ENCODE peak calls at places on chromosomes 7 and 10, in five cellular contexts. B is CD8-positive, alpha-beta memory T cell; D is ascending aorta; P is IMR-90; E is psoas muscle. R is an unnamed sample.

GRCh38 chr7:31794851-31795250 is 107.8 kb downstream of the PPP1R17 start:
- DNase-seq in P (no peak), D (no peak), B (no peak), E (no peak), R (no peak)

GRCh38 chr10:28054211-28054888 is 55.5 kb upstream of the ODAD2 start:
- DNase-seq in E (no peak), B (no peak), P (peak; percentile 98), D (no peak), R (peak; percentile 37)

GRCh38 chr7:115676080-115676479 is 354.5 kb downstream of the TFEC start:
- DNase-seq in D (no peak), E (no peak), B (no peak), P (peak; percentile 66), R (peak; percentile 38)

GRCh38 chr10:107144490-107144889 is 20.0 kb downstream of the SORCS1 start:
- DNase-seq in E (no peak), D (no peak), P (no peak), B (no peak), R (no peak)

GRCh38 chr10:6083523-6084475 is 5.0 kb upstream of the RBM17 start:
- DNase-seq in E (no peak), P (peak; percentile 40), D (no peak), B (no peak), R (no peak)

GRCh38 chr10:21526952-21527633 is 1.6 kb upstream of the SKIDA1 start:
- DNase-seq in D (no peak), P (peak; percentile 58), B (peak; percentile 32), E (peak; percentile 71), R (peak; percentile 89)

GRCh38 chr10:24383681-24384106 is 174.8 kb downstream of the KIAA1217 start:
- DNase-seq in B (no peak), P (peak; percentile 98), D (peak; percentile 82), E (peak; percentile 93), R (peak; percentile 91)

GRCh38 chr7:110600983-110601382 is 489.9 kb upstream of the LRRN3 start:
- DNase-seq in E (no peak), D (no peak), P (no peak), B (no peak), R (no peak)

GRCh38 chr10:110610308-110610774 is 33.8 kb upstream of the RBM20 start:
- DNase-seq in B (peak; percentile 16), E (no peak), P (peak; percentile 49), D (no peak), R (no peak)

GRCh38 chr10:133347636-133348517 is 704 bp downstream of the PRAP1 start:
- DNase-seq in D (no peak), B (no peak), E (no peak), P (no peak), R (no peak)

DNA sequence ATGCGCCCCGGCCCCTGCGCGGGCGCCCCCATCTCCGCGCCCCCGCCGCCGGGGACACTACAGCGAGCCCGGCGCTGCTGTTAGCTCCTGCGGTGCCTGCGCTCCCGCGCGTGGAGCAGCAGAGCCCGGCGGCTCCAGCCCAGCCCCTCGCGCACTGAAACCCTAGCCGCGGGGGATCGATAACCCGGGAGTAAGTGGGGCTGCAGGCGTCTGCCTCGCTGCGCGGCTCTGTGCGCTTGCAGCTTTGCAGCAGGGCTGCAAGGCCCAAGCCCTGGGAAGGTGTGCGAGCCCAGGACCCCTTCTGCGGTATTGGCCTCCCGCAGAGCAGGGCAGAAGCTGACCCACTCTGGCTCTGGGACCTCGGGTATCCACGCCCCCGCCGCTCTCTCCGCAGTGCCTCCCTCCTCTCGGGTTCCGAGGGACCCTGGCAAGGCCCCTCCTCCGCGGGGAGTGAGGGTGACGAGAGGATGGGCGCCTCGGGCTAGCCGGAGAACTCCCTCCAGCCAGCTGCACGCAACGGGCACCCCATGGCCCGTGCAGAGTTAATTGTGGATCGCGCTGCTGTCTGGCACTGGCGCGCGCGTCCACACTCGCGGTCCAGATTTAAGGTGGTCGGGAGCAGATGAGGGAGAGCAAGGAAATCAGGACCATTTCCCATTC is 2.2 kb downstream of the SHH start:
- DNase-seq in D (no peak), P (no peak), E (no peak), B (no peak), R (peak; percentile 22)
- H3K27me3 ChIP-seq in D (peaks cover 9% of the 10 kb centered on the region), P (peaks cover 85% of the 10 kb centered on the region), E (peaks cover 5% of the 10 kb centered on the region), B (peaks cover 13% of the 10 kb centered on the region), R (no peaks in the 10 kb centered on the region)

GRCh38 chr10:75063461-75064230 is 47.8 kb upstream of the SAMD8 start:
- DNase-seq in D (no peak), B (no peak), E (no peak), P (no peak), R (no peak)

GRCh38 chr10:75065081-75065480 is 46.4 kb upstream of the SAMD8 start:
- DNase-seq in D (no peak), P (no peak), E (no peak), B (no peak), R (no peak)

GRCh38 chr10:75061709-75062108 is 49.7 kb upstream of the SAMD8 start:
- DNase-seq in E (no peak), D (no peak), P (no peak), B (no peak), R (no peak)

GRCh38 chr10:75062900-75063299 is 48.6 kb upstream of the SAMD8 start:
- DNase-seq in E (no peak), P (no peak), D (no peak), B (no peak), R (no peak)

DNA sequence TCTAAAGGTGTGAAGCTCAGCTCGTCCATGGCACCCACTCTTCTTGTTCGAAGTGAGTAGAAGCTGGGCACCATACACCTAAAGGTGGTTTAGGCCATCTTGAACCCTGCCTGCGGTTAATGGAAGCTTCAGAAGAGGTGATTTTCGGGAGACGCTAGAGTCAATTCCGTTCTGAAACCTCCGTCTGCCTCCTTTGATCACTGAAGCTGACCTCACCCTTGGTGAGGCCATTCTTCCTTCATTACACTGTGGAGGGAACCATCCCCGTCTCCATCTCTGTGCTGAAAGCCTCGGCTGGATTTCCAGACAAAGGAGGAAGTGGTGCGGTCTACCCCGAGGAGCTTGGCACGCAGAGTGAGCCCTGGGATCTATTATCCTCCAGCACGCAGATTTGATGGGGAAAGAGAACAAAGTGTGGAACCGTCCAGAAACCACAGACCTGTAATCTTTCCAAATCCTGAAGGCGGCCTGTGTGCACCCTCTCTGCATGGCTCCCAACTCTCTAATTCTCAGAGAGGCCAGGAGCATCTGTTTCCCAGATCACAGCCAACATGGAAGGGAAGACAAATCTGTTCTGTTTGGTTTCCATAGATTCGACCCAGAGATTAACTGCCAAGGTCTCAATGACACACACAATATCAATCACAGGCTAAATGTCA is 49.1 kb upstream of the SAMD8 start:
- DNase-seq in B (no peak), E (peak; percentile 52), P (peak; percentile 11), D (no peak), R (no peak)
- H3K4me3 ChIP-seq in B (no peak overlapping the region), E (no peak overlapping the region), P (no peak overlapping the region), D (no peak overlapping the region), R (no peak overlapping the region)

GRCh38 chr10:73868655-73869195 is 5.6 kb downstream of the CAMK2G start:
- DNase-seq in E (no peak), D (no peak), B (no peak), P (no peak), R (no peak)
- H3K4me1 ChIP-seq in E (peaks cover 82% of the 10 kb centered on the region), D (peaks cover 87% of the 10 kb centered on the region), B (peaks cover 84% of the 10 kb centered on the region), P (peaks cover 13% of the 10 kb centered on the region), R (peaks cover 5% of the 10 kb centered on the region)

DNA sequence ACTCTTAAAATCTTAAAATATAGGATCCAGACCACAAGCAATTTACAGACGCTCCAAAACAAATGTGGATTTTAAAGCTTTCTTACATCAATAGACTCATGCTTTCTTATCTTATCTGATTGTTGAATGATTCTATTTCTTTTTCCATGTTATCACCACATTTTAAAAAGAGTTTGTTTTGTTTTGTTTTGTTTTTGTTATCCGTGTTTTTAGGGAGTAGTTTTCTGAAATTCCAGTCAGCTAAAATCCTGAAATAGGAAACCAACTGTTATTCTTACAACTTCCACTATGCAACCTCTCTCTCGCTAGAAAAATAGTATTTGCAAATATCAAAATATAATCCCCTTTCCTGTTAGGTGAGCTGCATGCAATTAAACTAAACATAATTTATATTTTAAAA is 251.0 kb downstream of the PCDH15 start:
- DNase-seq in E (no peak), P (no peak), B (no peak), D (no peak), R (no peak)
- H3K27me3 ChIP-seq in E (no peaks in the 10 kb centered on the region), P (no peaks in the 10 kb centered on the region), B (no peaks in the 10 kb centered on the region), D (no peaks in the 10 kb centered on the region), R (no peaks in the 10 kb centered on the region)

DNA sequence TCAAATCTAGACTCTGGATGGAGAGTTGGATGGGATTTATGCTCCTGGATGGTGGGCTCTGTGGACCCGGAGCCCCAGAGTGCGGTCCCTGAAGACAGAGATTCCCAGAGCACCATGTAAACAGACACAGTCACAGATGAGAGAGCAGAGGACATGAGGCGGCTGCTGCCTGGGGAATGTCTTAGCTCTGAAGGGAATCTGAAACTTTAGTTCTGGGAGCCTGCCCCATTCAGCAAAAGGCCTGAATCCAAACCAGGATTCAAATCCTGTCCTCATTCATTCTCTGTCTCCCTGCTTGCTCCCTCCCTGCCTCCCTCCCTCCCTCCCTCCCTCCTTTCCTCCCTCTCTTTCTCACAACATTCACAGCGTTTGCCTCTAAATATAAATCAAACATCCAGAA is 49.5 kb upstream of the CALD1 start:
- DNase-seq in B (no peak), D (no peak), E (no peak), P (peak; percentile 29), R (no peak)
- H3K4me3 ChIP-seq in B (no peak overlapping the region), D (peak overlapping the region; percentile 14), E (no peak overlapping the region), P (no peak overlapping the region), R (no peak overlapping the region)

DNA sequence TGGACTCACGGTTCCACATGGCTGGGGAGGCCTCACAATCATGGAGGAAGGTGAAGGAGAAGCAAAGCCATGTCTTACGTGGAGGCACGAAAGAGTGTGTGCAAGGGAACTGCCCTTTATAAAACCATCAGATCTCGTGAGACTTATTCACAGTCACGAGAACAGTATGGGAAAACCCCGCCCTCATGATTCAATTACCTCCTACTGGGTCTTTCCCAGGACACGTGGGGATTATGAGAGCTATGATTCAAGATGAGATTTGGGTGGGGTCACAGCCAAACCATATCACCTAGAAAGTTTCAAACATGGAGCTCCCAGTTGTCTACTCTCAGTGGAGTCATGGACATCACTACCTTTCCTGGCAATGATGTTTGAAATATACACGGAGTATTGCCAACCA is 49.6 kb downstream of the CYCS start:
- DNase-seq in B (no peak), E (no peak), D (no peak), P (peak; percentile 8), R (no peak)
- H3K4me1 ChIP-seq in B (no peaks in the 10 kb centered on the region), E (no peaks in the 10 kb centered on the region), D (no peaks in the 10 kb centered on the region), P (peaks cover 2% of the 10 kb centered on the region), R (no peaks in the 10 kb centered on the region)

GRCh38 chr7:149776848-149777407 is 3.5 kb upstream of the ZNF467 start:
- DNase-seq in E (no peak), P (no peak), D (no peak), B (no peak), R (peak; percentile 60)

GRCh38 chr7:149778696-149779501 is 5.5 kb upstream of the ZNF467 start:
- DNase-seq in D (no peak), B (no peak), P (no peak), E (no peak), R (peak; percentile 54)

GRCh38 chr7:149779502-149779805 is 6.1 kb upstream of the ZNF467 start:
- DNase-seq in B (no peak), E (no peak), P (no peak), D (no peak), R (no peak)

GRCh38 chr7:149777551-149778326 is 4.4 kb upstream of the ZNF467 start:
- DNase-seq in E (no peak), B (no peak), D (no peak), P (no peak), R (no peak)

DNA sequence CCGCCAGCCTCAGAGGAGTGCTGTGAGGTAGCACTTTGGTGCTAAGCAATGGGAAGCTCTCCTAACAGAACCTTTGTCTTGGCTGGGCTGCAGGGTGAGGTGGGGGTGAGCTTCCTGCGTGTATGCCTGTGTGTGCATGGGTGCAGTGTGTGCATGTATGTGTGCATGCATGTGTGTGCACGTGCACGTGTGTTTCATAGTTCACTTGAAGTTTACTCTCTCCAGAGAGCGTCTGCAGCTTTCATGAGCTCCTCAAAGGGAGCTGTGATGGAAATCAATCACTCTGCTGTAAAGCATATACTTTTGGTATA is 4.9 kb upstream of the ZNF467 start:
- DNase-seq in P (no peak), D (no peak), B (no peak), E (no peak), R (no peak)
- H3K27me3 ChIP-seq in P (peaks cover 36% of the 10 kb centered on the region), D (no peaks in the 10 kb centered on the region), B (no peaks in the 10 kb centered on the region), E (no peaks in the 10 kb centered on the region), R (no peaks in the 10 kb centered on the region)

R was measured in right cardiac atrium.